ENCODE peak calls at places on chromosome 18, in seven cellular contexts. One of them, this sample, is unnamed.

GRCh38 chr18:1017227-1017626 is 112.6 kb downstream of the ADCYAP1 start:
- DNase-seq in retina: no peak
- DNase-seq in hippocampal formation: no peak
- DNase-seq in mucosa of descending colon: no peak
- DNase-seq in GM04504: no peak
- DNase-seq in globus pallidus: no peak
- DNase-seq in COR-L47: no peak
- DNase-seq in this sample: no peak

GRCh38 chr18:35710581-35710980 is 129.0 kb downstream of the GALNT1 start:
- DNase-seq in retina: no peak
- DNase-seq in GM04504: no peak
- DNase-seq in COR-L47: no peak
- DNase-seq in mucosa of descending colon: no peak
- DNase-seq in globus pallidus: no peak
- DNase-seq in hippocampal formation: no peak
- DNase-seq in this sample: no peak

GRCh38 chr18:45059695-45060094 is 379.0 kb downstream of the SETBP1 start:
- DNase-seq in mucosa of descending colon: no peak
- DNase-seq in GM04504: peak; percentile 27
- DNase-seq in COR-L47: no peak
- DNase-seq in hippocampal formation: no peak
- DNase-seq in globus pallidus: no peak
- DNase-seq in retina: no peak
- DNase-seq in this sample: no peak

GRCh38 chr18:23131693-23132319 is 3.5 kb upstream of the CABLES1 start:
- DNase-seq in mucosa of descending colon: no peak
- DNase-seq in globus pallidus: no peak
- DNase-seq in hippocampal formation: peak; percentile 70
- DNase-seq in COR-L47: peak; percentile 75
- DNase-seq in retina: peak; percentile 68
- DNase-seq in GM04504: peak; percentile 54
- DNase-seq in this sample: peak; percentile 25

GRCh38 chr18:76866631-76867030 is 44.3 kb downstream of the ZNF236 start:
- DNase-seq in retina: no peak
- DNase-seq in mucosa of descending colon: no peak
- DNase-seq in GM04504: no peak
- DNase-seq in globus pallidus: no peak
- DNase-seq in hippocampal formation: no peak
- DNase-seq in COR-L47: no peak
- DNase-seq in this sample: no peak

GRCh38 chr18:79801641-79802040 is 3.9 kb downstream of the KCNG2 start:
- DNase-seq in hippocampal formation: no peak
- DNase-seq in retina: no peak
- DNase-seq in globus pallidus: no peak
- DNase-seq in mucosa of descending colon: no peak
- DNase-seq in COR-L47: no peak
- DNase-seq in GM04504: no peak
- DNase-seq in this sample: no peak

GRCh38 chr18:74172697-74173433 is 24.5 kb downstream of the TIMM21 start:
- DNase-seq in mucosa of descending colon: no peak
- DNase-seq in hippocampal formation: no peak
- DNase-seq in globus pallidus: no peak
- DNase-seq in retina: no peak
- DNase-seq in COR-L47: no peak
- DNase-seq in GM04504: no peak
- DNase-seq in this sample: peak; percentile 28

GRCh38 chr18:30999186-30999585 is 43.4 kb downstream of the DSC3 start:
- DNase-seq in mucosa of descending colon: no peak
- DNase-seq in GM04504: no peak
- DNase-seq in retina: no peak
- DNase-seq in COR-L47: no peak
- DNase-seq in globus pallidus: peak; percentile 2
- DNase-seq in hippocampal formation: no peak
- DNase-seq in this sample: no peak

GRCh38 chr18:59957957-59958356 is 58.2 kb downstream of the PMAIP1 start:
- DNase-seq in GM04504: peak; percentile 28
- DNase-seq in retina: peak; percentile 55
- DNase-seq in globus pallidus: no peak
- DNase-seq in mucosa of descending colon: no peak
- DNase-seq in COR-L47: peak; percentile 99
- DNase-seq in hippocampal formation: no peak
- DNase-seq in this sample: peak; percentile 90

GRCh38 chr18:3498705-3499451 is 48.9 kb downstream of the TGIF1 start:
- DNase-seq in COR-L47: peak; percentile 50
- DNase-seq in globus pallidus: peak; percentile 24
- DNase-seq in mucosa of descending colon: peak; percentile 56
- DNase-seq in hippocampal formation: no peak
- DNase-seq in retina: peak; percentile 87
- DNase-seq in GM04504: no peak
- DNase-seq in this sample: peak; percentile 87

GRCh38 chr18:3055861-3056260 is 42.9 kb upstream of the LPIN2 start:
- DNase-seq in COR-L47: no peak
- DNase-seq in GM04504: no peak
- DNase-seq in hippocampal formation: no peak
- DNase-seq in globus pallidus: no peak
- DNase-seq in mucosa of descending colon: no peak
- DNase-seq in retina: no peak
- DNase-seq in this sample: no peak

GRCh38 chr18:79049506-79049905 is 19.7 kb upstream of the ATP9B start:
- DNase-seq in hippocampal formation: no peak
- DNase-seq in globus pallidus: no peak
- DNase-seq in GM04504: no peak
- DNase-seq in COR-L47: no peak
- DNase-seq in mucosa of descending colon: no peak
- DNase-seq in retina: no peak
- DNase-seq in this sample: no peak

GRCh38 chr18:77320960-77321559 is 71.4 kb downstream of the GALR1 start:
- DNase-seq in mucosa of descending colon: no peak
- DNase-seq in globus pallidus: peak; percentile 20
- DNase-seq in COR-L47: no peak
- DNase-seq in hippocampal formation: no peak
- DNase-seq in GM04504: no peak
- DNase-seq in retina: peak; percentile 40
- DNase-seq in this sample: peak; percentile 70

GRCh38 chr18:58078889-58079573 is 35.0 kb downstream of the NEDD4L start:
- DNase-seq in globus pallidus: no peak
- DNase-seq in retina: no peak
- DNase-seq in GM04504: no peak
- DNase-seq in hippocampal formation: no peak
- DNase-seq in mucosa of descending colon: peak; percentile 82
- DNase-seq in COR-L47: no peak
- DNase-seq in this sample: no peak

GRCh38 chr18:78984941-78985784 is 5.5 kb downstream of the SALL3 start:
- DNase-seq in hippocampal formation: no peak
- DNase-seq in mucosa of descending colon: no peak
- DNase-seq in globus pallidus: peak; percentile 38
- DNase-seq in retina: peak; percentile 78
- DNase-seq in GM04504: no peak
- DNase-seq in COR-L47: no peak
- DNase-seq in this sample: peak; percentile 69

GRCh38 chr18:37584952-37585695 is 19.5 kb upstream of the CELF4 start:
- DNase-seq in globus pallidus: no peak
- DNase-seq in mucosa of descending colon: no peak
- DNase-seq in COR-L47: no peak
- DNase-seq in retina: no peak
- DNase-seq in GM04504: no peak
- DNase-seq in hippocampal formation: no peak
- DNase-seq in this sample: no peak

GRCh38 chr18:48801728-48802542 is 148.8 kb downstream of the SMAD7 start:
- DNase-seq in mucosa of descending colon: no peak
- DNase-seq in hippocampal formation: no peak
- DNase-seq in retina: no peak
- DNase-seq in GM04504: no peak
- DNase-seq in COR-L47: no peak
- DNase-seq in globus pallidus: no peak
- DNase-seq in this sample: no peak

GRCh38 chr18:9474103-9474982 is 970 bp upstream of the RALBP1 start:
- DNase-seq in globus pallidus: no peak
- DNase-seq in GM04504: peak; percentile 77
- DNase-seq in hippocampal formation: no peak
- DNase-seq in retina: no peak
- DNase-seq in COR-L47: no peak
- DNase-seq in mucosa of descending colon: no peak
- DNase-seq in this sample: peak; percentile 46

GRCh38 chr18:51447351-51447896 is 249.9 kb upstream of the MEX3C start:
- DNase-seq in COR-L47: no peak
- DNase-seq in retina: peak; percentile 13
- DNase-seq in mucosa of descending colon: no peak
- DNase-seq in globus pallidus: peak; percentile 55
- DNase-seq in GM04504: no peak
- DNase-seq in hippocampal formation: peak; percentile 44
- DNase-seq in this sample: no peak

GRCh38 chr18:31010601-31011000 is 31.9 kb downstream of the DSC3 start:
- DNase-seq in globus pallidus: no peak
- DNase-seq in COR-L47: no peak
- DNase-seq in retina: no peak
- DNase-seq in GM04504: no peak
- DNase-seq in mucosa of descending colon: no peak
- DNase-seq in hippocampal formation: no peak
- DNase-seq in this sample: no peak

GRCh38 chr18:23137788-23138216 is 2.5 kb downstream of the CABLES1 start:
- DNase-seq in GM04504: no peak
- DNase-seq in retina: no peak
- DNase-seq in mucosa of descending colon: no peak
- DNase-seq in COR-L47: no peak
- DNase-seq in hippocampal formation: no peak
- DNase-seq in globus pallidus: no peak
- DNase-seq in this sample: peak; percentile 84

GRCh38 chr18:59056706-59057492 is 82.8 kb upstream of the SEC11C start:
- DNase-seq in mucosa of descending colon: peak; percentile 55
- DNase-seq in GM04504: peak; percentile 46
- DNase-seq in hippocampal formation: peak; percentile 69
- DNase-seq in retina: peak; percentile 74
- DNase-seq in COR-L47: peak; percentile 73
- DNase-seq in globus pallidus: peak; percentile 63
- DNase-seq in this sample: no peak

GRCh38 chr18:10142496-10143160 is 228.8 kb downstream of the VAPA start:
- DNase-seq in COR-L47: no peak
- DNase-seq in GM04504: no peak
- DNase-seq in hippocampal formation: no peak
- DNase-seq in globus pallidus: no peak
- DNase-seq in mucosa of descending colon: no peak
- DNase-seq in retina: no peak
- DNase-seq in this sample: no peak

GRCh38 chr18:45801396-45802004 is 24.0 kb upstream of the SIGLEC15 start:
- DNase-seq in retina: no peak
- DNase-seq in hippocampal formation: no peak
- DNase-seq in globus pallidus: no peak
- DNase-seq in GM04504: no peak
- DNase-seq in mucosa of descending colon: no peak
- DNase-seq in COR-L47: no peak
- DNase-seq in this sample: no peak

This sample was measured in DMS79 treated with DMSO at 0.1 percent for 48 hours.